ENCODE peak calls at places on chromosomes 11 and 22, in seven cellular contexts. O, A, R, S, I, T and G are unnamed samples.

GRCh38 chr11:23988381-23989006 is 508.4 kb upstream of the LUZP2 start:
- DNase-seq in O (no peak), A (no peak), R (no peak), S (no peak), I (no peak), T (no peak), G (no peak)

GRCh38 chr22:35894464-35894878 is 134.2 kb downstream of the RBFOX2 start:
- DNase-seq in O (no peak), A (peak), R (no peak), S (no peak), I (peak), T (no peak), G (no peak)

GRCh38 chr22:22817468-22818201 is 70.0 kb upstream of the IGLL5 start:
- DNase-seq in O (no peak), A (no peak), R (no peak), S (no peak), I (no peak), T (no peak), G (no peak)

GRCh38 chr11:41788177-41788576 is 328.7 kb upstream of the LRRC4C start:
- DNase-seq in O (no peak), A (no peak), R (no peak), S (no peak), I (no peak), T (no peak), G (no peak)

GRCh38 chr11:5937868-5938602 is 4.0 kb upstream of the OR56A3 start:
- DNase-seq in O (no peak), A (no peak), R (no peak), S (no peak), I (no peak), T (no peak), G (no peak)

GRCh38 chr11:12777208-12777874 is 103.1 kb downstream of the TEAD1 start:
- DNase-seq in O (no peak), A (no peak), R (no peak), S (peak), I (no peak), T (no peak), G (no peak)

GRCh38 chr22:43996170-43996980 is 27.7 kb upstream of the PARVB start:
- DNase-seq in O (peak), A (no peak), R (peak), S (no peak), I (peak), T (peak), G (no peak)

GRCh38 chr11:73350908-73351636 is 25.1 kb upstream of the RELT start:
- DNase-seq in O (peak), A (peak), R (peak), S (no peak), I (peak), T (peak), G (peak)

GRCh38 chr11:68872216-68873003 is 30.7 kb upstream of the CPT1A start:
- DNase-seq in O (no peak), A (no peak), R (no peak), S (no peak), I (no peak), T (no peak), G (no peak)

GRCh38 chr11:1350086-1350725 is 39.5 kb upstream of the BRSK2 start:
- DNase-seq in O (no peak), A (peak), R (no peak), S (no peak), I (no peak), T (no peak), G (no peak)

GRCh38 chr11:29009426-29009825 is 901.2 kb downstream of the METTL15 start:
- DNase-seq in O (no peak), A (no peak), R (no peak), S (no peak), I (no peak), T (no peak), G (no peak)

GRCh38 chr11:70205049-70205725 is 2.1 kb downstream of the FADD start:
- DNase-seq in O (no peak), A (no peak), R (no peak), S (no peak), I (no peak), T (no peak), G (no peak)

GRCh38 chr11:43602670-43603069 is 77.9 kb upstream of the HSD17B12 start:
- DNase-seq in O (no peak), A (no peak), R (no peak), S (no peak), I (no peak), T (no peak), G (no peak)

GRCh38 chr11:69154211-69154913 is 1.4 kb upstream of the SMIM38 start:
- DNase-seq in O (no peak), A (no peak), R (no peak), S (no peak), I (no peak), T (no peak), G (no peak)

GRCh38 chr11:101862410-101863233 is 52.2 kb upstream of the CEP126 start:
- DNase-seq in O (no peak), A (no peak), R (no peak), S (peak), I (no peak), T (no peak), G (no peak)

GRCh38 chr11:91435694-91436375 is 788.8 kb upstream of the FAT3 start:
- DNase-seq in O (no peak), A (no peak), R (no peak), S (no peak), I (no peak), T (no peak), G (no peak)

GRCh38 chr11:132158091-132158490 is 787.7 kb downstream of the NTM start:
- DNase-seq in O (no peak), A (no peak), R (no peak), S (no peak), I (no peak), T (no peak), G (no peak)

GRCh38 chr22:20298803-20299735 is 20.8 kb downstream of the DGCR6L start:
- DNase-seq in O (peak), A (peak), R (peak), S (no peak), I (peak), T (peak), G (no peak)

GRCh38 chr11:43197357-43197756 is 114.4 kb upstream of the API5 start:
- DNase-seq in O (no peak), A (no peak), R (no peak), S (no peak), I (no peak), T (no peak), G (no peak)

GRCh38 chr11:68137833-68138232 is 16.6 kb upstream of the CHKA start:
- DNase-seq in O (no peak), A (peak), R (no peak), S (no peak), I (no peak), T (no peak), G (no peak)

GRCh38 chr11:1604711-1605110 is 3.6 kb downstream of the KRTAP5-3 start:
- DNase-seq in O (no peak), A (no peak), R (no peak), S (no peak), I (no peak), T (no peak), G (no peak)

GRCh38 chr11:64877390-64878222 is 815 bp downstream of the EHD1 start:
- DNase-seq in O (no peak), A (no peak), R (no peak), S (no peak), I (no peak), T (no peak), G (no peak)

GRCh38 chr22:39723899-39724351 is 153.4 kb downstream of the CACNA1I start:
- DNase-seq in O (no peak), A (no peak), R (no peak), S (no peak), I (no peak), T (no peak), G (no peak)

GRCh38 chr22:33382427-33382826 is 324.2 kb upstream of the SYN3 start:
- DNase-seq in O (no peak), A (no peak), R (no peak), S (no peak), I (no peak), T (no peak), G (no peak)

GRCh38 chr11:70220136-70220535 is 17.0 kb downstream of the FADD start:
- DNase-seq in O (no peak), A (no peak), R (no peak), S (no peak), I (no peak), T (no peak), G (no peak)

GRCh38 chr22:29593923-29594322 is 9.5 kb upstream of the NF2 start:
- DNase-seq in O (no peak), A (no peak), R (no peak), S (no peak), I (no peak), T (no peak), G (no peak)

GRCh38 chr11:112255075-112255739 is 5.5 kb downstream of the PLET1 start:
- DNase-seq in O (no peak), A (no peak), R (no peak), S (no peak), I (no peak), T (no peak), G (no peak)

GRCh38 chr11:97570636-97571035 is 1180.8 kb downstream of the JRKL start:
- DNase-seq in O (no peak), A (no peak), R (no peak), S (no peak), I (no peak), T (no peak), G (no peak)

GRCh38 chr11:63719987-63720386 is 38.7 kb downstream of the RTN3 start:
- DNase-seq in O (no peak), A (no peak), R (no peak), S (no peak), I (no peak), T (no peak), G (no peak)

GRCh38 chr22:24420072-24420976 is 7.1 kb upstream of the ADORA2A start:
- DNase-seq in O (no peak), A (no peak), R (no peak), S (no peak), I (peak), T (no peak), G (no peak)

GRCh38 chr11:126072141-126072741 is 9.6 kb upstream of the CDON start:
- DNase-seq in O (no peak), A (no peak), R (no peak), S (no peak), I (no peak), T (no peak), G (no peak)

GRCh38 chr11:120511116-120511803 is at the start of gene GRIK4:
- DNase-seq in O (peak), A (peak), R (peak), S (no peak), I (peak), T (peak), G (peak)

GRCh38 chr11:36376315-36376887 is 80.3 kb downstream of the PRR5L start:
- DNase-seq in O (no peak), A (peak), R (peak), S (no peak), I (peak), T (no peak), G (no peak)

GRCh38 chr11:2294340-2295290 is 7.1 kb downstream of the C11orf21 start:
- DNase-seq in O (no peak), A (peak), R (no peak), S (no peak), I (peak), T (no peak), G (no peak)

GRCh38 chr11:1290052-1291040 is 19.1 kb downstream of the TOLLIP start:
- DNase-seq in O (no peak), A (peak), R (no peak), S (no peak), I (peak), T (no peak), G (no peak)